ENCODE peak calls at places on chromosomes 1 and 21, in eight cellular contexts. K is ureter; G is activated T-helper 2 cell treated with anti-CD3 and anti-CD28 coated beads, Interferon-gamma antibody, Interleukin-2, Interleukin-4, amounts not matched to agents 10 μg/mL and 5 μg/mL and 100 μg/mL, durations not matched to agents 14 hours and 24 hours and 36 hours; T is KG1; E is SIG-M5; N is ACHN; F is suprapubic skin; M is SW480. R is an unnamed sample.

GRCh38 chr1:154608522-154609294 is 722 bp upstream of the ADAR start:
- DNase-seq in K (peak), G (peak), T (no peak), E (no peak), N (peak), F (no peak), M (peak), R (peak)

GRCh38 chr1:24107462-24108225 is 4.3 kb downstream of the MYOM3 start:
- DNase-seq in K (no peak), G (no peak), T (no peak), E (no peak), N (peak), F (no peak), M (no peak), R (peak)

GRCh38 chr1:48532976-48533375 is 61.0 kb upstream of the SPATA6 start:
- DNase-seq in K (no peak), G (no peak), T (no peak), E (no peak), N (no peak), F (no peak), M (no peak), R (no peak)

GRCh38 chr1:208078752-208079151 is 165.4 kb downstream of the PLXNA2 start:
- DNase-seq in K (no peak), G (no peak), T (no peak), E (no peak), N (no peak), F (no peak), M (no peak), R (no peak)

GRCh38 chr21:43001316-43001715 is 27.0 kb downstream of the PKNOX1 start:
- DNase-seq in K (peak), G (no peak), T (no peak), E (no peak), N (no peak), F (no peak), M (no peak), R (peak)

GRCh38 chr21:36491191-36491916 is 11.4 kb upstream of the CLDN14 start:
- DNase-seq in K (no peak), G (no peak), T (no peak), E (no peak), N (no peak), F (no peak), M (no peak), R (peak)

GRCh38 chr1:119680723-119681122 is 31.0 kb upstream of the PHGDH start:
- DNase-seq in K (no peak), G (no peak), T (no peak), E (no peak), N (no peak), F (no peak), M (no peak), R (no peak)

GRCh38 chr1:231162300-231162969 is 577 bp downstream of the TRIM67 start:
- DNase-seq in K (no peak), G (peak), T (no peak), E (no peak), N (peak), F (no peak), M (no peak), R (peak)